ENCODE peak calls at places on chromosomes 16 and 17, in six cellular contexts. J, P, C, Q, Y and G are unnamed samples.

GRCh38 chr16:47779201-47780016 is 318.3 kb downstream of the PHKB start:
- DNase-seq in Q (no peak), C (peak), J (no peak), Y (no peak), P (no peak), G (no peak)

GRCh38 chr17:80176757-80177156 is 6.9 kb downstream of the CARD14 start:
- DNase-seq in C (no peak), Q (no peak), Y (no peak), J (no peak), P (no peak), G (no peak)

GRCh38 chr17:28500712-28501379 is 5.3 kb upstream of the FOXN1 start:
- DNase-seq in P (no peak), C (no peak), Q (no peak), J (peak), Y (no peak), G (no peak)

GRCh38 chr16:9258423-9259051 is 167.1 kb downstream of the HAPSTR1 start:
- DNase-seq in P (no peak), J (peak), Y (peak), C (no peak), Q (no peak), G (peak)

GRCh38 chr16:89409161-89409711 is 81.1 kb downstream of the ANKRD11 start:
- DNase-seq in C (no peak), P (no peak), Y (no peak), Q (no peak), J (no peak), G (no peak)

GRCh38 chr17:47693667-47694017 is 319 bp upstream of the TBKBP1 start:
- DNase-seq in P (no peak), Y (no peak), J (peak), C (no peak), Q (peak), G (no peak)

GRCh38 chr17:59696682-59697277 is 10.4 kb downstream of the PTRH2 start:
- DNase-seq in P (no peak), Q (no peak), J (no peak), Y (no peak), C (no peak), G (no peak)

GRCh38 chr16:14669776-14670175 is 24.3 kb downstream of the PLA2G10 start:
- DNase-seq in Q (peak), P (peak), J (no peak), Y (no peak), C (no peak), G (no peak)

GRCh38 chr17:82234211-82235055 is 5.6 kb downstream of the SLC16A3 start:
- DNase-seq in J (no peak), Y (no peak), P (no peak), C (no peak), Q (no peak), G (no peak)

GRCh38 chr17:57413848-57414651 is 157.7 kb downstream of the MSI2 start:
- DNase-seq in C (no peak), Y (no peak), Q (no peak), P (no peak), J (no peak), G (no peak)

GRCh38 chr16:82152641-82153094 is 17.4 kb downstream of the MPHOSPH6 start:
- DNase-seq in C (no peak), P (no peak), J (no peak), Y (no peak), Q (no peak), G (no peak)

GRCh38 chr17:49545007-49545660 is 30.5 kb upstream of the NXPH3 start:
- DNase-seq in C (no peak), P (no peak), Q (no peak), Y (no peak), J (no peak), G (no peak)

GRCh38 chr17:42908872-42909700 is 8.5 kb downstream of the G6PC1 start:
- DNase-seq in P (no peak), Y (no peak), J (no peak), Q (no peak), C (no peak), G (no peak)

GRCh38 chr16:57555831-57556230 is 13.4 kb downstream of the ADGRG5 start:
- DNase-seq in P (no peak), Y (no peak), C (no peak), Q (no peak), J (no peak), G (no peak)

GRCh38 chr17:34045990-34046389 is 209.1 kb upstream of the CCL2 start:
- DNase-seq in Q (no peak), P (no peak), J (no peak), C (no peak), Y (no peak), G (no peak)

GRCh38 chr16:81562926-81563325 is 118.3 kb downstream of the CMIP start:
- DNase-seq in J (no peak), P (no peak), Y (no peak), C (no peak), Q (no peak), G (no peak)

GRCh38 chr16:81277681-81278080 is 37.1 kb upstream of the GAN start:
- DNase-seq in C (no peak), P (peak), Y (no peak), J (no peak), Q (no peak), G (no peak)

GRCh38 chr16:56530872-56531271 is 11.0 kb upstream of the BBS2 start:
- DNase-seq in C (peak), P (no peak), J (no peak), Q (no peak), Y (no peak), G (no peak)